ENCODE peak calls at places on chromosomes 4 and X, in eight cellular contexts. One of them, this sample, is unnamed.

GRCh38 chrX:40094041-40094899 is 3.5 kb downstream of the BCOR start:
- DNase-seq in Right ventricle myocardium inferior: peak
- DNase-seq in OCI-LY7: no peak
- DNase-seq in NCI-H1105 treated with DMSO at 0.1 percent for 48 hours: no peak
- DNase-seq in Kasumi-1: no peak
- DNase-seq in lung: no peak
- DNase-seq in neural progenitor cell: peak
- DNase-seq in GM12865: peak
- DNase-seq in this sample: peak

GRCh38 chr4:75015627-75016026 is 82.7 kb downstream of the PARM1 start:
- DNase-seq in Right ventricle myocardium inferior: no peak
- DNase-seq in OCI-LY7: no peak
- DNase-seq in NCI-H1105 treated with DMSO at 0.1 percent for 48 hours: no peak
- DNase-seq in Kasumi-1: no peak
- DNase-seq in lung: peak
- DNase-seq in neural progenitor cell: no peak
- DNase-seq in GM12865: no peak
- DNase-seq in this sample: no peak

GRCh38 chrX:139881130-139881529 is 51.7 kb downstream of the ATP11C start:
- DNase-seq in Right ventricle myocardium inferior: no peak
- DNase-seq in OCI-LY7: no peak
- DNase-seq in NCI-H1105 treated with DMSO at 0.1 percent for 48 hours: no peak
- DNase-seq in Kasumi-1: no peak
- DNase-seq in lung: no peak
- DNase-seq in neural progenitor cell: no peak
- DNase-seq in GM12865: no peak
- DNase-seq in this sample: no peak

GRCh38 chrX:134502686-134503085 is 42.7 kb downstream of the HPRT1 start:
- DNase-seq in Right ventricle myocardium inferior: no peak
- DNase-seq in OCI-LY7: no peak
- DNase-seq in NCI-H1105 treated with DMSO at 0.1 percent for 48 hours: no peak
- DNase-seq in Kasumi-1: no peak
- DNase-seq in lung: no peak
- DNase-seq in neural progenitor cell: no peak
- DNase-seq in GM12865: no peak
- DNase-seq in this sample: no peak

GRCh38 chr4:153790962-153791551 is 2.2 kb upstream of the SFRP2 start:
- DNase-seq in Right ventricle myocardium inferior: peak
- DNase-seq in OCI-LY7: no peak
- DNase-seq in NCI-H1105 treated with DMSO at 0.1 percent for 48 hours: no peak
- DNase-seq in Kasumi-1: no peak
- DNase-seq in lung: no peak
- DNase-seq in neural progenitor cell: peak
- DNase-seq in GM12865: no peak
- DNase-seq in this sample: peak

GRCh38 chr4:112381996-112382692 is 85.0 kb downstream of the ALPK1 start:
- DNase-seq in Right ventricle myocardium inferior: no peak
- DNase-seq in OCI-LY7: no peak
- DNase-seq in NCI-H1105 treated with DMSO at 0.1 percent for 48 hours: no peak
- DNase-seq in Kasumi-1: no peak
- DNase-seq in lung: no peak
- DNase-seq in neural progenitor cell: peak
- DNase-seq in GM12865: no peak
- DNase-seq in this sample: no peak

GRCh38 chr4:158929939-158930344 is 161.1 kb downstream of the FNIP2 start:
- DNase-seq in Right ventricle myocardium inferior: no peak
- DNase-seq in OCI-LY7: no peak
- DNase-seq in NCI-H1105 treated with DMSO at 0.1 percent for 48 hours: no peak
- DNase-seq in Kasumi-1: no peak
- DNase-seq in lung: no peak
- DNase-seq in neural progenitor cell: no peak
- DNase-seq in GM12865: no peak
- DNase-seq in this sample: no peak

GRCh38 chr4:20026456-20026855 is 225.2 kb upstream of the SLIT2 start:
- DNase-seq in Right ventricle myocardium inferior: no peak
- DNase-seq in OCI-LY7: no peak
- DNase-seq in NCI-H1105 treated with DMSO at 0.1 percent for 48 hours: no peak
- DNase-seq in Kasumi-1: no peak
- DNase-seq in lung: no peak
- DNase-seq in neural progenitor cell: no peak
- DNase-seq in GM12865: no peak
- DNase-seq in this sample: no peak

GRCh38 chrX:154542723-154543424 is 3.8 kb downstream of the G6PD start:
- DNase-seq in Right ventricle myocardium inferior: no peak
- DNase-seq in OCI-LY7: no peak
- DNase-seq in NCI-H1105 treated with DMSO at 0.1 percent for 48 hours: no peak
- DNase-seq in Kasumi-1: peak
- DNase-seq in lung: peak
- DNase-seq in neural progenitor cell: no peak
- DNase-seq in GM12865: no peak
- DNase-seq in this sample: no peak

GRCh38 chr4:184993243-184993642 is 25.0 kb upstream of the HELT start:
- DNase-seq in Right ventricle myocardium inferior: no peak
- DNase-seq in OCI-LY7: no peak
- DNase-seq in NCI-H1105 treated with DMSO at 0.1 percent for 48 hours: no peak
- DNase-seq in Kasumi-1: no peak
- DNase-seq in lung: no peak
- DNase-seq in neural progenitor cell: no peak
- DNase-seq in GM12865: no peak
- DNase-seq in this sample: no peak

GRCh38 chrX:50905334-50905733 is 5.2 kb upstream of the BMP15 start:
- DNase-seq in Right ventricle myocardium inferior: no peak
- DNase-seq in OCI-LY7: peak
- DNase-seq in NCI-H1105 treated with DMSO at 0.1 percent for 48 hours: no peak
- DNase-seq in Kasumi-1: peak
- DNase-seq in lung: no peak
- DNase-seq in neural progenitor cell: peak
- DNase-seq in GM12865: peak
- DNase-seq in this sample: no peak

GRCh38 chrX:103431316-103431715 is 55.0 kb downstream of the BEX3 start:
- DNase-seq in Right ventricle myocardium inferior: no peak
- DNase-seq in OCI-LY7: no peak
- DNase-seq in NCI-H1105 treated with DMSO at 0.1 percent for 48 hours: no peak
- DNase-seq in Kasumi-1: no peak
- DNase-seq in lung: no peak
- DNase-seq in neural progenitor cell: no peak
- DNase-seq in GM12865: no peak
- DNase-seq in this sample: no peak

GRCh38 chr4:158805628-158806471 is 37.0 kb downstream of the FNIP2 start:
- DNase-seq in Right ventricle myocardium inferior: no peak
- DNase-seq in OCI-LY7: no peak
- DNase-seq in NCI-H1105 treated with DMSO at 0.1 percent for 48 hours: no peak
- DNase-seq in Kasumi-1: no peak
- DNase-seq in lung: peak
- DNase-seq in neural progenitor cell: no peak
- DNase-seq in GM12865: no peak
- DNase-seq in this sample: no peak

GRCh38 chr4:18524667-18525066 is 503.1 kb upstream of the LCORL start:
- DNase-seq in Right ventricle myocardium inferior: no peak
- DNase-seq in OCI-LY7: no peak
- DNase-seq in NCI-H1105 treated with DMSO at 0.1 percent for 48 hours: no peak
- DNase-seq in Kasumi-1: no peak
- DNase-seq in lung: no peak
- DNase-seq in neural progenitor cell: no peak
- DNase-seq in GM12865: no peak
- DNase-seq in this sample: no peak

GRCh38 chrX:40146471-40147398 is 49.0 kb upstream of the BCOR start:
- DNase-seq in Right ventricle myocardium inferior: no peak
- DNase-seq in OCI-LY7: peak
- DNase-seq in NCI-H1105 treated with DMSO at 0.1 percent for 48 hours: no peak
- DNase-seq in Kasumi-1: no peak
- DNase-seq in lung: no peak
- DNase-seq in neural progenitor cell: peak
- DNase-seq in GM12865: peak
- DNase-seq in this sample: peak

This sample was measured in psoas muscle.